ENCODE peak calls at places on chromosomes 12 and 14, in ten cellular contexts. H, D, Z, L, B, V, F, J, P and A are unnamed samples.

GRCh38 chr14:90828642-90829487 is 12.6 kb upstream of the TTC7B start:
- DNase-seq in Z (no peak), P (no peak), H (no peak), F (peak; percentile 64), D (no peak), J (no peak), B (no peak), L (peak; percentile 32), V (peak; percentile 31), A (no peak)

GRCh38 chr12:30862486-30862885 is 64.1 kb upstream of the TSPAN11 start:
- DNase-seq in D (no peak), V (no peak), P (no peak), F (peak; percentile 58), H (no peak), L (no peak), J (no peak), B (no peak), Z (no peak), A (no peak)

GRCh38 chr14:55130194-55130550 is 1.1 kb downstream of the LGALS3 start:
- DNase-seq in L (peak; percentile 43), F (no peak), D (no peak), J (no peak), H (no peak), P (no peak), V (no peak), B (no peak), Z (no peak), A (peak; percentile 66)

GRCh38 chr14:53304726-53305381 is 151.7 kb upstream of the DDHD1 start:
- DNase-seq in L (no peak), F (no peak), P (no peak), D (no peak), B (no peak), V (no peak), H (no peak), Z (no peak), J (no peak), A (no peak)

GRCh38 chr14:105602243-105602750 is 75.9 kb downstream of the TMEM121 start:
- DNase-seq in V (no peak), F (no peak), P (no peak), B (no peak), J (no peak), L (no peak), D (no peak), H (no peak), Z (no peak), A (no peak)

GRCh38 chr14:75344396-75344795 is 65.8 kb downstream of the FOS start:
- DNase-seq in V (no peak), Z (no peak), P (no peak), H (no peak), L (no peak), J (no peak), D (no peak), B (no peak), F (no peak), A (no peak)

GRCh38 chr12:73867147-73867546 is 670.5 kb upstream of the ATXN7L3B start:
- DNase-seq in J (no peak), B (no peak), L (no peak), D (no peak), H (no peak), F (no peak), P (no peak), V (no peak), Z (no peak), A (no peak)

GRCh38 chr12:26810330-26810729 is 22.7 kb downstream of the ITPR2 start:
- DNase-seq in J (no peak), L (peak; percentile 36), P (peak; percentile 51), F (peak; percentile 82), V (no peak), H (no peak), Z (peak; percentile 67), D (no peak), B (no peak), A (peak; percentile 6)

GRCh38 chr12:96117460-96117859 is 76.7 kb upstream of the ELK3 start:
- DNase-seq in H (no peak), P (no peak), F (no peak), L (no peak), B (no peak), D (no peak), J (no peak), V (no peak), Z (no peak), A (no peak)

GRCh38 chr12:130792926-130793849 is 45.9 kb downstream of the STX2 start:
- DNase-seq in L (no peak), B (no peak), F (no peak), H (no peak), D (no peak), Z (no peak), J (no peak), P (no peak), V (no peak), A (no peak)

GRCh38 chr12:69589082-69589481 is 3.8 kb downstream of the CCT2 start:
- DNase-seq in F (no peak), V (no peak), L (no peak), J (no peak), P (no peak), B (no peak), H (no peak), Z (no peak), D (no peak), A (no peak)

GRCh38 chr12:89863332-89863938 is 154.8 kb upstream of the ATP2B1 start:
- DNase-seq in V (no peak), F (no peak), Z (no peak), L (no peak), J (no peak), P (no peak), D (no peak), B (no peak), H (no peak), A (no peak)

GRCh38 chr14:77208266-77208978 is 26.8 kb downstream of the TMEM63C start:
- DNase-seq in V (peak; percentile 88), L (peak; percentile 21), P (peak; percentile 65), F (no peak), Z (peak; percentile 54), B (peak; percentile 88), J (no peak), H (peak; percentile 49), D (peak; percentile 97), A (peak; percentile 76)

DNA sequence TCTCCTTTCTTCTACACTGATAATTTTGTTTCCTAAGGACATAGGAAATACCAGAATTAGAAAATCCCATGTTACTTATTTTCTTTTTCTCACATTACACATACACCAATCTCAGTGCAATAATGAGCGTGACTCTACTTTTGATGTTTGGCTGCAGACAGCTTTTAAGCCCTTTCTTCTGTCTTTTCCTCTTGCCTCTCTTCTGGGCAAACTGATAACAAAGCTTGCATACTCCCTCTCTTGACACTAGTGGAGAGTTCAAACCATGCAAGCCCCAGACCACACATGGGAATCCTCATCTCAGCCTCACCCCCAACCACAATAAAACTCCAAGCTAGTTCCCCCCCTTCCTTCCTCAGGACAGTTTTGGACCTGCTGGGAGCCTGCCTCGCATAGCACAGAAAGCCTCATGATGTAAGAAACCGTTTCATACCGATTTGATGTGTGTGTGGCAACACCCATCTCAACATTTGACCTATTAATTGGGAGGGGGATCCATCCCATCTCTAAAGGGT is 161.9 kb downstream of the EMP1 start:
- DNase-seq in J (no peak), L (no peak), B (no peak), F (no peak), V (no peak), Z (no peak), H (no peak), P (no peak), D (no peak), A (no peak)
- TF ChIP-seq CTCF in J (no peak), L (no peak), B (no peak), F (no peak), V (no peak), Z (no peak), H (no peak), P (no peak), D (no peak), A (no peak)

DNA sequence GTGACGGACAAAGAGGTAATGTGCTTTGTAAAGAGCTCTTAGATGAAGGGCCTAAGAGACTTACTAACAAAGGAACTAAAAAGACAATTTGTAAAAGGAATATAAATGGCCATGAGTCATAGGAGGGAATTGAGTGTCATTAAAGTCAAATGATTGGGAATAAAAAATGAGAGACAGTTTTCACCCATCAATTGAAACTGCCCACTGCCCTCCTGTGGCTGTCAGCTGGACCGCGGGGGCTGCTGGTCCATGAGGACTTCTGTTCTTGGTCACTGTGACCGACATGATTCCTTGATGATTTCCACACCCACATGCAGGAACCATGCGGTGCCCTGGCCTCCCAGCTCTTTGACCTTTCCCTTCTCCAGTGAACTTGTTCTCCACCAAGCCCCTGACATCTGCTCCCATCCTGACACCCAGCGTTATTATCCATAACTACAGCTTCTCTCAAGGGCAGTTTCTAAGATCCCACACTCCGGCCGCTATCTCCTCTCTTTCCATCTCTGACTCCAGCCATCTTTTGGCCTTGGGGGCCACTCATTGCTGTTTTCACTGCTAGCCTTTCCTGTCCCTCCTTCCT is 48.4 kb downstream of the C12orf75 start:
- DNase-seq in Z (no peak), L (no peak), V (no peak), F (no peak), P (no peak), B (no peak), D (no peak), J (no peak), H (no peak), A (no peak)
- TF ChIP-seq CTCF in Z (no peak), L (no peak), V (no peak), F (no peak), P (no peak), B (no peak), D (no peak), J (no peak), H (peak; percentile 2), A (no peak)

GRCh38 chr14:33402604-33403003 is 463.9 kb downstream of the NPAS3 start:
- DNase-seq in F (no peak), J (no peak), L (no peak), Z (no peak), D (no peak), P (peak; percentile 52), B (no peak), V (peak; percentile 71), H (no peak), A (no peak)

GRCh38 chr14:33401326-33401725 is 462.6 kb downstream of the NPAS3 start:
- DNase-seq in B (no peak), F (no peak), H (no peak), Z (no peak), D (no peak), L (no peak), V (no peak), J (no peak), P (no peak), A (no peak)

GRCh38 chr14:33406766-33407165 is 468.1 kb downstream of the NPAS3 start:
- DNase-seq in H (no peak), V (no peak), Z (no peak), L (no peak), J (no peak), P (no peak), F (no peak), B (no peak), D (no peak), A (no peak)

GRCh38 chr14:33404964-33405574 is 466.4 kb downstream of the NPAS3 start:
- DNase-seq in D (no peak), F (no peak), J (no peak), V (no peak), L (no peak), Z (no peak), B (no peak), P (no peak), H (no peak), A (no peak)

GRCh38 chr14:33404054-33404453 is 465.4 kb downstream of the NPAS3 start:
- DNase-seq in D (no peak), V (no peak), L (no peak), J (no peak), B (no peak), Z (peak; percentile 4), P (no peak), F (no peak), H (no peak), A (peak; percentile 57)
- TF ChIP-seq CTCF in D (no peak), V (no peak), L (no peak), J (no peak), B (no peak), Z (no peak), P (no peak), F (no peak), H (no peak), A (no peak)

GRCh38 chr14:58574623-58575022 is 63.1 kb upstream of the DACT1 start:
- DNase-seq in B (no peak), Z (no peak), F (no peak), L (no peak), V (no peak), P (no peak), J (no peak), D (no peak), H (no peak), A (no peak)
- TF ChIP-seq CTCF in B (no peak), Z (peak; percentile 10), F (no peak), L (no peak), V (no peak), P (no peak), J (peak; percentile 10), D (no peak), H (peak; percentile 32), A (no peak)